ENCODE peak calls at places on chromosomes 12 and 14, in five cellular contexts. Z, W, B, J and Y are unnamed samples.

GRCh38 chr12:69068431-69068830 is 135.5 kb upstream of the CPM start:
- DNase-seq in Z (peak), W (no peak), B (no peak), J (no peak), Y (no peak)

GRCh38 chr12:56713345-56713744 is 11.8 kb downstream of the NACA start:
- DNase-seq in Z (no peak), W (no peak), B (no peak), J (no peak), Y (peak)

GRCh38 chr12:62260733-62261683 is 804 bp downstream of the USP15 start:
- DNase-seq in Z (peak), W (peak), B (peak), J (peak), Y (peak)

GRCh38 chr12:32780111-32780510 is 24.4 kb upstream of the YARS2 start:
- DNase-seq in Z (no peak), W (no peak), B (no peak), J (no peak), Y (no peak)

GRCh38 chr12:46209914-46210834 is 58.7 kb downstream of the SLC38A1 start:
- DNase-seq in Z (no peak), W (peak), B (no peak), J (no peak), Y (no peak)

GRCh38 chr12:124399622-124400021 is 104.7 kb downstream of the RFLNA start:
- DNase-seq in Z (peak), W (peak), B (peak), J (no peak), Y (peak)

GRCh38 chr12:64098709-64099354 is 123.3 kb downstream of the KICS2 start:
- DNase-seq in Z (no peak), W (no peak), B (no peak), J (no peak), Y (no peak)

GRCh38 chr14:33590891-33591630 is 359.8 kb downstream of the EGLN3 start:
- DNase-seq in Z (no peak), W (no peak), B (no peak), J (no peak), Y (no peak)

GRCh38 chr12:45866299-45866698 is 124.1 kb downstream of the SCAF11 start:
- DNase-seq in Z (no peak), W (no peak), B (no peak), J (no peak), Y (no peak)

GRCh38 chr12:128789356-128789929 is 34.3 kb downstream of the SLC15A4 start:
- DNase-seq in Z (no peak), W (no peak), B (no peak), J (no peak), Y (peak)

GRCh38 chr12:113224955-113225354 is 3.7 kb downstream of the TPCN1 start:
- DNase-seq in Z (no peak), W (no peak), B (no peak), J (no peak), Y (no peak)

GRCh38 chr12:56593909-56594621 is 36.1 kb downstream of the BAZ2A start:
- DNase-seq in Z (peak), W (peak), B (peak), J (peak), Y (no peak)

GRCh38 chr14:76486251-76486743 is 110.4 kb downstream of the ESRRB start:
- DNase-seq in Z (no peak), W (no peak), B (no peak), J (no peak), Y (no peak)

GRCh38 chr14:96238676-96239075 is 17.3 kb upstream of the BDKRB1 start:
- DNase-seq in Z (no peak), W (no peak), B (no peak), J (no peak), Y (no peak)

GRCh38 chr12:120175062-120175461 is 19.5 kb downstream of the GCN1 start:
- DNase-seq in Z (no peak), W (no peak), B (no peak), J (no peak), Y (no peak)

GRCh38 chr12:108815875-108816594 is 41.3 kb downstream of the SSH1 start:
- DNase-seq in Z (no peak), W (no peak), B (no peak), J (no peak), Y (no peak)

GRCh38 chr12:1173806-1174617 is 183.0 kb downstream of the ERC1 start:
- DNase-seq in Z (no peak), W (no peak), B (no peak), J (no peak), Y (no peak)

GRCh38 chr12:24424889-24425600 is 475.6 kb upstream of the SOX5 start:
- DNase-seq in Z (no peak), W (no peak), B (no peak), J (no peak), Y (no peak)

GRCh38 chr14:93937519-93937918 is 10.4 kb downstream of the FAM181A start:
- DNase-seq in Z (no peak), W (no peak), B (no peak), J (no peak), Y (no peak)

GRCh38 chr12:111635524-111635923 is 36.4 kb upstream of the ATXN2 start:
- DNase-seq in Z (no peak), W (no peak), B (no peak), J (no peak), Y (peak)

GRCh38 chr12:124233041-124233836 is 61.7 kb upstream of the RFLNA start:
- DNase-seq in Z (no peak), W (no peak), B (no peak), J (no peak), Y (no peak)

GRCh38 chr12:124480469-124481256 is 86.7 kb downstream of the NCOR2 start:
- DNase-seq in Z (peak), W (no peak), B (no peak), J (no peak), Y (no peak)

GRCh38 chr12:19129121-19129485 is 430 bp upstream of the PLEKHA5 start:
- DNase-seq in Z (peak), W (no peak), B (no peak), J (no peak), Y (no peak)

GRCh38 chr12:72699362-72699761 is 427.2 kb downstream of the TRHDE start:
- DNase-seq in Z (peak), W (no peak), B (no peak), J (no peak), Y (no peak)

GRCh38 chr12:99768758-99769157 is 121.2 kb downstream of the GARIN6 start:
- DNase-seq in Z (no peak), W (no peak), B (no peak), J (no peak), Y (no peak)

GRCh38 chr14:83491091-83491490 is 1957.4 kb upstream of the SEL1L start:
- DNase-seq in Z (no peak), W (no peak), B (no peak), J (no peak), Y (no peak)

GRCh38 chr14:63468273-63468672 is 74.9 kb downstream of the PPP2R5E start:
- DNase-seq in Z (peak), W (no peak), B (no peak), J (no peak), Y (no peak)

GRCh38 chr12:43290836-43291235 is 261.2 kb downstream of the ADAMTS20 start:
- DNase-seq in Z (no peak), W (no peak), B (no peak), J (no peak), Y (no peak)

GRCh38 chr12:68350753-68351152 is 18.6 kb upstream of the MDM1 start:
- DNase-seq in Z (no peak), W (no peak), B (no peak), J (no peak), Y (no peak)

DNA sequence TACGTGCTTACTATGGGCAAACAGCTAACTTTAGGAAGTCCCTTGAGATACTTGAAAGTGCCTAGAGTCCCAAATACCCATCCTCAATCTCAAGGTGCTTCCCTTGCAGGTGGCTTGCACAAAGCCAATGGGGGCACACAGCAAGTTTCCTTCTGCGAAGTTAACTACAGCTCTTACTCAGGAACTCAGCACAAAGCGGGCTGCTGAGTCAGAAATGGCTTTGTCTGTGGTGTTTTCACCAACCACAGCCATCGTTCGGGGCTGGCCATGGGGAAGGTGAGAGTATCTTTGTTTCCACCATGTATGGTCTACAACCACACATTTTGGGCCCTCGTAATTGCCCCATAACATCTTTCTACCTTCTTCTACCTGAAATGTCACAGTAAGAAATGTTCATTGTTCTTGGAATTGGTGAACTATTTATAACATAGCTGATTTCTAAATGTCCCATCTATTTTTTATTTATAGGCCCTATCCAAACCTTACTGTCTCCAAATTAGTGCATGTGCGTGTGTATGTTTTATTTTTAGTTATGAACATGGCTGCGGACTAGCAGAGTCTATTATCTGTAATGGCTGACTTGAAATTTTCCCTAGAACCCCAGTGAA is 13.9 kb downstream of the MFAP5 start:
- DNase-seq in Z (no peak), W (no peak), B (no peak), J (no peak), Y (no peak)
- TF ChIP-seq REST in Z (no peak), W (no peak), B (no peak), J (no peak), Y (no peak)

GRCh38 chr14:105294142-105294597 is 6.6 kb downstream of the BRF1 start:
- DNase-seq in Z (no peak), W (no peak), B (no peak), J (no peak), Y (no peak)
- TF ChIP-seq REST in Z (no peak), W (no peak), B (no peak), J (no peak), Y (no peak)

GRCh38 chr12:94276725-94277124 is 128.3 kb downstream of the PLXNC1 start:
- DNase-seq in Z (no peak), W (no peak), B (no peak), J (no peak), Y (no peak)

GRCh38 chr12:94280063-94280462 is 131.7 kb downstream of the PLXNC1 start:
- DNase-seq in Z (no peak), W (no peak), B (no peak), J (no peak), Y (no peak)

GRCh38 chr12:94273272-94273671 is 124.9 kb downstream of the PLXNC1 start:
- DNase-seq in Z (no peak), W (no peak), B (no peak), J (no peak), Y (no peak)

GRCh38 chr12:94282675-94283074 is 134.3 kb downstream of the PLXNC1 start:
- DNase-seq in Z (no peak), W (no peak), B (no peak), J (no peak), Y (peak)

DNA sequence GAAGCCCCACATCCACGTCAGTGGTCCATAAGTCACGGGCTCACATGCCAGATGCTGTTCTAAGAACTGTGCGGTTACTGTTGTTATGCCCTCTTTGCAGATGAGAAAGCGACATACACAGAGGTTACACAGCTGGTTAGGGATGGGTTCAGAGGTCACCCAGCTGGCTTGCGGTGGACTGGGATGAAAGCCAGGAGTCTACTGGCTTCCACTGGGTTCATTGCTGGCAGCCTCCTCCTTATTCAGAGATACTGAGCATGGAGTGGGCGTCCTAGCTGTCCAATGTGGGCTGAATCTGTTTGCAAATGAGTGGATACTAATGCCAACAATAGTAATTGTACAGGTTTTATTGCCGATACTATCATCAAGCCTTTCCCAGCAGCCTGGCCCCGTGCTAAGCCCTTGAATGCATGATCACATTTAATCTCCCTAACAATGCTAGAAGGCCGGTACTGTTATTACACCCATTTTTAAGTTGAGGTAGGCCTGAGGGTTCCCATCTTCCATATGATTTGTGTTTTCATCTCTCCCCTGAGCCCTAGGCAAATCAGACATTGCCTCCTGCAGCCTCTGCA is 129.1 kb downstream of the PLXNC1 start:
- DNase-seq in Z (no peak), W (no peak), B (no peak), J (no peak), Y (no peak)
- TF ChIP-seq REST in Z (no peak), W (no peak), B (no peak), J (no peak), Y (no peak)

GRCh38 chr14:99749763-99750715 is 43.2 kb upstream of the EML1 start:
- DNase-seq in Z (no peak), W (no peak), B (no peak), J (no peak), Y (no peak)

GRCh38 chr14:99752486-99753121 is 40.6 kb upstream of the EML1 start:
- DNase-seq in Z (peak), W (no peak), B (no peak), J (no peak), Y (no peak)

GRCh38 chr14:99749142-99749541 is 44.1 kb upstream of the EML1 start:
- DNase-seq in Z (peak), W (peak), B (peak), J (no peak), Y (no peak)

GRCh38 chr14:99751539-99752485 is 41.4 kb upstream of the EML1 start:
- DNase-seq in Z (no peak), W (no peak), B (no peak), J (no peak), Y (no peak)

GRCh38 chr14:99750746-99751450 is 42.3 kb upstream of the EML1 start:
- DNase-seq in Z (no peak), W (no peak), B (no peak), J (no peak), Y (no peak)
- TF ChIP-seq REST in Z (no peak), W (no peak), B (no peak), J (no peak), Y (no peak)

GRCh38 chr12:77120156-77120555 is 54.8 kb upstream of the E2F7 start:
- DNase-seq in Z (peak), W (no peak), B (no peak), J (peak), Y (no peak)
- TF ChIP-seq REST in Z (no peak), W (no peak), B (no peak), J (no peak), Y (no peak)

GRCh38 chr12:52729147-52729546 is 25.8 kb upstream of the KRT77 start:
- DNase-seq in Z (no peak), W (no peak), B (no peak), J (no peak), Y (no peak)

GRCh38 chr12:52727037-52727436 is 23.7 kb upstream of the KRT77 start:
- DNase-seq in Z (no peak), W (no peak), B (no peak), J (no peak), Y (no peak)

GRCh38 chr12:52728374-52728773 is 25.1 kb upstream of the KRT77 start:
- DNase-seq in Z (no peak), W (no peak), B (no peak), J (no peak), Y (no peak)

GRCh38 chr12:52730383-52730782 is 27.1 kb upstream of the KRT77 start:
- DNase-seq in Z (no peak), W (no peak), B (no peak), J (no peak), Y (no peak)

DNA sequence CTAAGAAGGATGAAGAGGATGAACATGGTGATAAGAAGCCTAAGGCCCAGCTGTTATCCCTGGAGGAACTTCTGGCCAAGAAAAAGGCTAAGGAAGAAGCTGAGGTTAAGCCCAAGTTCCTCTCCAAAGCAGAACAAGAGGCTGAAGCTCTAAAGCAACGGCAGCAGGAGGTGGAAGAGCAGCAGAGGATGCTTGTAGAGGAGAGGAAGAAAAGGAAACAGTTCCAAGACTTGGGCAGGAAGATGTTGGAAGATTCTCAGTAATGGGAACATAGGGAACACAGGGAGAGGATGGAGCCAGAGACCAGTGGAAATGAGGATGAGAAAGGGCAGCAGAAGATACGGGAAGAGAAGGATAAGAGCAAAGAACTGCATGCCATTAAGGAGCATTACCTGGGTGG is 27.5 kb upstream of the KRT77 start:
- DNase-seq in Z (no peak), W (no peak), B (no peak), J (no peak), Y (no peak)
- TF ChIP-seq REST in Z (no peak), W (no peak), B (no peak), J (no peak), Y (no peak)

GRCh38 chr12:12035229-12035628 is 35.5 kb upstream of the BCL2L14 start:
- DNase-seq in Z (no peak), W (no peak), B (no peak), J (no peak), Y (no peak)

GRCh38 chr12:12034344-12034743 is 36.4 kb upstream of the BCL2L14 start:
- DNase-seq in Z (no peak), W (no peak), B (no peak), J (no peak), Y (no peak)

GRCh38 chr12:12036901-12037300 is 33.8 kb upstream of the BCL2L14 start:
- DNase-seq in Z (no peak), W (no peak), B (no peak), J (no peak), Y (no peak)

DNA sequence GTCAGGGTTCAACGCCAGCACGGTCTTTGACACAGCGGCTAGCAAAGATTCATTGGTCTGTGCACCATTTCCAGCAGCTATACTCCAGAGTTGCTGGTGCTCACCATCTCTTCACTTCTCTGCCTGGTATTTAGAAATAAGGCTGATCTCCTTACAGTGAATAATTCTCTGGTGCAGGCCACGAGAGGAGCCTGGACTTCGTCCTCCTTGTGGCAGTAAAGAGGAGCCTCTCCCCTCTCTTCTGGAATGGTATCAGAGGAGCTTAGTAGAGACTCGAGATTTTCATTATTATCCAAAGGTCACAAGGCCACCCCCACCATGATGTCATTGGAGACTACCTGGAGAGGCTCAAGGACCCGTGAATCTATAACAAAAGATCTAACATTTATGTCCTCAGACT is 30.8 kb upstream of the BCL2L14 start:
- DNase-seq in Z (no peak), W (no peak), B (no peak), J (no peak), Y (no peak)
- TF ChIP-seq REST in Z (no peak), W (no peak), B (no peak), J (no peak), Y (no peak)